ENCODE peak calls at places on chromosomes 12 and 14, in eight cellular contexts. S, D, L, J, W, E, Z and Q are unnamed samples.
A peak's percentile ranks its signal among the peaks of the same experiment; 100 is the strongest.

GRCh38 chr14:33165144-33165925 is 226.7 kb downstream of the NPAS3 start:
- DNase-seq in S (no peak), D (peak; percentile 12), L (no peak), J (peak; percentile 47), W (peak; percentile 48), E (peak; percentile 0), Z (no peak), Q (no peak)

GRCh38 chr12:3574986-3575385 is 84.0 kb downstream of the PRMT8 start:
- DNase-seq in S (no peak), D (no peak), L (no peak), J (no peak), W (no peak), E (no peak), Z (no peak), Q (no peak)

GRCh38 chr14:55057919-55058318 is 6.5 kb downstream of the MAPK1IP1L start:
- DNase-seq in S (no peak), D (no peak), L (no peak), J (no peak), W (no peak), E (no peak), Z (no peak), Q (no peak)

GRCh38 chr12:27627123-27627835 is 69.0 kb upstream of the REP15 start:
- DNase-seq in S (no peak), D (no peak), L (no peak), J (peak; percentile 74), W (no peak), E (no peak), Z (no peak), Q (no peak)

GRCh38 chr12:14284189-14284722 is 81.2 kb upstream of the ATF7IP start:
- DNase-seq in S (no peak), D (peak; percentile 21), L (no peak), J (no peak), W (peak; percentile 46), E (no peak), Z (no peak), Q (no peak)

GRCh38 chr12:20024194-20024593 is 344.1 kb upstream of the PDE3A start:
- DNase-seq in S (no peak), D (no peak), L (no peak), J (no peak), W (no peak), E (no peak), Z (no peak), Q (no peak)

GRCh38 chr12:101891462-101891971 is 14.1 kb downstream of the DRAM1 start:
- DNase-seq in S (no peak), D (no peak), L (no peak), J (peak; percentile 88), W (no peak), E (no peak), Z (no peak), Q (no peak)

GRCh38 chr12:91364591-91365184 is 182.1 kb upstream of the DCN start:
- DNase-seq in S (no peak), D (no peak), L (no peak), J (no peak), W (no peak), E (no peak), Z (no peak), Q (no peak)

GRCh38 chr14:99073401-99073800 is 198.6 kb downstream of the BCL11B start:
- DNase-seq in S (no peak), D (no peak), L (no peak), J (no peak), W (no peak), E (no peak), Z (no peak), Q (no peak)

GRCh38 chr12:24600559-24600958 is 348.3 kb downstream of the BCAT1 start:
- DNase-seq in S (no peak), D (no peak), L (no peak), J (peak; percentile 8), W (no peak), E (no peak), Z (no peak), Q (no peak)

GRCh38 chr14:85934886-85935254 is 404.9 kb downstream of the FLRT2 start:
- DNase-seq in S (no peak), D (no peak), L (no peak), J (peak; percentile 2), W (no peak), E (peak; percentile 1), Z (no peak), Q (no peak)

GRCh38 chr12:13135336-13136178 is 32.1 kb upstream of the GSG1 start:
- DNase-seq in S (no peak), D (peak; percentile 78), L (no peak), J (peak; percentile 93), W (peak; percentile 59), E (no peak), Z (no peak), Q (peak; percentile 30)

GRCh38 chr12:91985002-91985767 is 160.5 kb downstream of the BTG1 start:
- DNase-seq in S (no peak), D (no peak), L (no peak), J (peak; percentile 47), W (no peak), E (no peak), Z (no peak), Q (no peak)

GRCh38 chr12:6936642-6937480 is 6.8 kb upstream of the RNU7-1 start:
- DNase-seq in S (no peak), D (peak; percentile 48), L (no peak), J (no peak), W (peak; percentile 78), E (no peak), Z (peak; percentile 69), Q (peak; percentile 30)

GRCh38 chr12:132432721-132433577 is 57.0 kb upstream of the FBRSL1 start:
- DNase-seq in S (no peak), D (no peak), L (no peak), J (no peak), W (no peak), E (no peak), Z (no peak), Q (no peak)

GRCh38 chr12:131620520-131620919 is 90.4 kb upstream of the SFSWAP start:
- DNase-seq in S (no peak), D (peak; percentile 42), L (no peak), J (no peak), W (peak; percentile 73), E (no peak), Z (no peak), Q (peak; percentile 33)

GRCh38 chr12:67891566-67891965 is 97.7 kb upstream of the IFNG-AS1 start:
- DNase-seq in S (no peak), D (no peak), L (no peak), J (no peak), W (no peak), E (no peak), Z (no peak), Q (no peak)

GRCh38 chr14:97402279-97402678 is 605.1 kb downstream of the VRK1 start:
- DNase-seq in S (no peak), D (no peak), L (no peak), J (no peak), W (no peak), E (peak; percentile 45), Z (no peak), Q (no peak)

GRCh38 chr12:15323530-15323929 is 1.2 kb downstream of the PTPRO start:
- DNase-seq in S (no peak), D (peak; percentile 42), L (no peak), J (no peak), W (peak; percentile 68), E (no peak), Z (no peak), Q (no peak)

GRCh38 chr14:100140452-100141132 is 18.9 kb downstream of the DEGS2 start:
- DNase-seq in S (no peak), D (peak; percentile 84), L (peak; percentile 57), J (no peak), W (peak; percentile 90), E (peak; percentile 69), Z (no peak), Q (peak; percentile 74)

GRCh38 chr12:98198261-98198982 is 317.0 kb upstream of the TMPO start:
- DNase-seq in S (no peak), D (peak; percentile 40), L (no peak), J (no peak), W (peak; percentile 30), E (no peak), Z (no peak), Q (no peak)

GRCh38 chr12:62738105-62738504 is 196.8 kb downstream of the PPM1H start:
- DNase-seq in S (no peak), D (no peak), L (no peak), J (no peak), W (no peak), E (no peak), Z (no peak), Q (no peak)

GRCh38 chr12:2739832-2740641 is 54.7 kb upstream of the FKBP4 start:
- DNase-seq in S (no peak), D (no peak), L (no peak), J (peak; percentile 45), W (peak; percentile 76), E (peak; percentile 10), Z (no peak), Q (no peak)

GRCh38 chr14:62670526-62670925 is 374.7 kb downstream of the KCNH5 start:
- DNase-seq in S (no peak), D (no peak), L (no peak), J (peak; percentile 1), W (no peak), E (no peak), Z (no peak), Q (no peak)

GRCh38 chr14:59816931-59817330 is 53.6 kb downstream of the RTN1 start:
- DNase-seq in S (no peak), D (no peak), L (no peak), J (no peak), W (no peak), E (no peak), Z (no peak), Q (no peak)

GRCh38 chr12:6280053-6280469 is 30.4 kb upstream of the PLEKHG6 start:
- DNase-seq in S (no peak), D (peak; percentile 61), L (no peak), J (peak; percentile 97), W (no peak), E (peak; percentile 53), Z (no peak), Q (no peak)

GRCh38 chr12:101108130-101108529 is 101.9 kb downstream of the SLC5A8 start:
- DNase-seq in S (no peak), D (no peak), L (no peak), J (no peak), W (peak; percentile 45), E (peak; percentile 21), Z (no peak), Q (no peak)

GRCh38 chr12:48924617-48925217 is 575 bp downstream of the FKBP11 start:
- DNase-seq in S (peak; percentile 58), D (peak; percentile 72), L (no peak), J (peak; percentile 48), W (peak; percentile 81), E (peak; percentile 53), Z (peak; percentile 75), Q (peak; percentile 69)

GRCh38 chr12:31118831-31119530 is 45.3 kb downstream of the DDX11 start:
- DNase-seq in S (no peak), D (peak; percentile 71), L (peak; percentile 47), J (peak; percentile 25), W (peak; percentile 92), E (no peak), Z (no peak), Q (peak; percentile 72)

GRCh38 chr14:21385170-21385904 is 1.5 kb upstream of the SUPT16H start:
- DNase-seq in S (no peak), D (no peak), L (no peak), J (no peak), W (no peak), E (no peak), Z (no peak), Q (no peak)

GRCh38 chr14:81559385-81559784 is 25.7 kb upstream of the SEL1L start:
- DNase-seq in S (no peak), D (no peak), L (no peak), J (no peak), W (no peak), E (no peak), Z (no peak), Q (no peak)

GRCh38 chr14:71266994-71267636 is 359.9 kb downstream of the PCNX1 start:
- DNase-seq in S (no peak), D (no peak), L (no peak), J (peak; percentile 46), W (no peak), E (peak; percentile 23), Z (peak; percentile 11), Q (no peak)

GRCh38 chr14:61569783-61570182 is 125.5 kb upstream of the HIF1A start:
- DNase-seq in S (no peak), D (no peak), L (no peak), J (peak; percentile 85), W (no peak), E (no peak), Z (peak; percentile 44), Q (no peak)